ENCODE peak calls at places on chromosomes 3 and 15, in nine cellular contexts. One of them, this sample, is unnamed.

GRCh38 chr3:74066456-74066855 is 441.7 kb upstream of the PDZRN3 start:
- DNase-seq in activated CD4-positive, alpha-beta T cell treated with anti-CD3 and anti-CD28 coated beads, Interleukin-2, amount 10 ng/mL, durations not matched to agents 7 days and 5 days: no peak
- DNase-seq in A172: no peak
- DNase-seq in stimulated activated naive CD4-positive, alpha-beta T cell treated with Interleukin-2 at 50 U/mL for 16 hours: no peak
- DNase-seq in GM03348: no peak
- DNase-seq in NCI-H524 treated with DMSO at 0.1 percent for 48 hours: no peak
- DNase-seq in activated T-helper 1 cell treated with Interleukin-2 at 50 U/mL for 16 hours: no peak
- DNase-seq in GM06990: no peak
- DNase-seq in fibroblast of mammary gland: no peak
- DNase-seq in this sample: no peak

GRCh38 chr3:152961323-152961722 is 126.4 kb downstream of the P2RY1 start:
- DNase-seq in activated CD4-positive, alpha-beta T cell treated with anti-CD3 and anti-CD28 coated beads, Interleukin-2, amount 10 ng/mL, durations not matched to agents 7 days and 5 days: no peak
- DNase-seq in A172: no peak
- DNase-seq in stimulated activated naive CD4-positive, alpha-beta T cell treated with Interleukin-2 at 50 U/mL for 16 hours: no peak
- DNase-seq in GM03348: peak
- DNase-seq in NCI-H524 treated with DMSO at 0.1 percent for 48 hours: peak
- DNase-seq in activated T-helper 1 cell treated with Interleukin-2 at 50 U/mL for 16 hours: no peak
- DNase-seq in GM06990: no peak
- DNase-seq in fibroblast of mammary gland: peak
- DNase-seq in this sample: no peak

GRCh38 chr3:196144383-196145105 is 62.7 kb upstream of the TFRC start:
- DNase-seq in activated CD4-positive, alpha-beta T cell treated with anti-CD3 and anti-CD28 coated beads, Interleukin-2, amount 10 ng/mL, durations not matched to agents 7 days and 5 days: no peak
- DNase-seq in A172: peak
- DNase-seq in stimulated activated naive CD4-positive, alpha-beta T cell treated with Interleukin-2 at 50 U/mL for 16 hours: no peak
- DNase-seq in GM03348: peak
- DNase-seq in NCI-H524 treated with DMSO at 0.1 percent for 48 hours: no peak
- DNase-seq in activated T-helper 1 cell treated with Interleukin-2 at 50 U/mL for 16 hours: no peak
- DNase-seq in GM06990: no peak
- DNase-seq in fibroblast of mammary gland: peak
- DNase-seq in this sample: peak

GRCh38 chr15:58361291-58361759 is 70.5 kb upstream of the LIPC start:
- DNase-seq in activated CD4-positive, alpha-beta T cell treated with anti-CD3 and anti-CD28 coated beads, Interleukin-2, amount 10 ng/mL, durations not matched to agents 7 days and 5 days: no peak
- DNase-seq in A172: peak
- DNase-seq in stimulated activated naive CD4-positive, alpha-beta T cell treated with Interleukin-2 at 50 U/mL for 16 hours: no peak
- DNase-seq in GM03348: peak
- DNase-seq in NCI-H524 treated with DMSO at 0.1 percent for 48 hours: no peak
- DNase-seq in activated T-helper 1 cell treated with Interleukin-2 at 50 U/mL for 16 hours: no peak
- DNase-seq in GM06990: no peak
- DNase-seq in fibroblast of mammary gland: peak
- DNase-seq in this sample: peak

GRCh38 chr3:195240939-195241338 is 30.0 kb downstream of the XXYLT1 start:
- DNase-seq in activated CD4-positive, alpha-beta T cell treated with anti-CD3 and anti-CD28 coated beads, Interleukin-2, amount 10 ng/mL, durations not matched to agents 7 days and 5 days: no peak
- DNase-seq in A172: no peak
- DNase-seq in stimulated activated naive CD4-positive, alpha-beta T cell treated with Interleukin-2 at 50 U/mL for 16 hours: no peak
- DNase-seq in GM03348: no peak
- DNase-seq in NCI-H524 treated with DMSO at 0.1 percent for 48 hours: no peak
- DNase-seq in activated T-helper 1 cell treated with Interleukin-2 at 50 U/mL for 16 hours: no peak
- DNase-seq in GM06990: no peak
- DNase-seq in fibroblast of mammary gland: no peak
- DNase-seq in this sample: no peak

GRCh38 chr3:11581237-11582122 is 62.2 kb downstream of the VGLL4 start:
- DNase-seq in activated CD4-positive, alpha-beta T cell treated with anti-CD3 and anti-CD28 coated beads, Interleukin-2, amount 10 ng/mL, durations not matched to agents 7 days and 5 days: no peak
- DNase-seq in A172: no peak
- DNase-seq in stimulated activated naive CD4-positive, alpha-beta T cell treated with Interleukin-2 at 50 U/mL for 16 hours: no peak
- DNase-seq in GM03348: no peak
- DNase-seq in NCI-H524 treated with DMSO at 0.1 percent for 48 hours: no peak
- DNase-seq in activated T-helper 1 cell treated with Interleukin-2 at 50 U/mL for 16 hours: no peak
- DNase-seq in GM06990: no peak
- DNase-seq in fibroblast of mammary gland: no peak
- DNase-seq in this sample: no peak

GRCh38 chr3:191350389-191351090 is 20.2 kb upstream of the UTS2B start:
- DNase-seq in activated CD4-positive, alpha-beta T cell treated with anti-CD3 and anti-CD28 coated beads, Interleukin-2, amount 10 ng/mL, durations not matched to agents 7 days and 5 days: no peak
- DNase-seq in A172: no peak
- DNase-seq in stimulated activated naive CD4-positive, alpha-beta T cell treated with Interleukin-2 at 50 U/mL for 16 hours: no peak
- DNase-seq in GM03348: no peak
- DNase-seq in NCI-H524 treated with DMSO at 0.1 percent for 48 hours: no peak
- DNase-seq in activated T-helper 1 cell treated with Interleukin-2 at 50 U/mL for 16 hours: no peak
- DNase-seq in GM06990: no peak
- DNase-seq in fibroblast of mammary gland: no peak
- DNase-seq in this sample: no peak

GRCh38 chr15:25844981-25845680 is 18.0 kb downstream of the ATP10A start:
- DNase-seq in activated CD4-positive, alpha-beta T cell treated with anti-CD3 and anti-CD28 coated beads, Interleukin-2, amount 10 ng/mL, durations not matched to agents 7 days and 5 days: no peak
- DNase-seq in A172: no peak
- DNase-seq in stimulated activated naive CD4-positive, alpha-beta T cell treated with Interleukin-2 at 50 U/mL for 16 hours: no peak
- DNase-seq in GM03348: no peak
- DNase-seq in NCI-H524 treated with DMSO at 0.1 percent for 48 hours: no peak
- DNase-seq in activated T-helper 1 cell treated with Interleukin-2 at 50 U/mL for 16 hours: no peak
- DNase-seq in GM06990: no peak
- DNase-seq in fibroblast of mammary gland: no peak
- DNase-seq in this sample: no peak

GRCh38 chr3:53766706-53767105 is 79.5 kb downstream of the CHDH start:
- DNase-seq in activated CD4-positive, alpha-beta T cell treated with anti-CD3 and anti-CD28 coated beads, Interleukin-2, amount 10 ng/mL, durations not matched to agents 7 days and 5 days: no peak
- DNase-seq in A172: no peak
- DNase-seq in stimulated activated naive CD4-positive, alpha-beta T cell treated with Interleukin-2 at 50 U/mL for 16 hours: no peak
- DNase-seq in GM03348: no peak
- DNase-seq in NCI-H524 treated with DMSO at 0.1 percent for 48 hours: no peak
- DNase-seq in activated T-helper 1 cell treated with Interleukin-2 at 50 U/mL for 16 hours: no peak
- DNase-seq in GM06990: no peak
- DNase-seq in fibroblast of mammary gland: no peak
- DNase-seq in this sample: no peak

This sample was measured in AG04449.